ENCODE peak calls at places on chromosomes 11 and 22, in five cellular contexts. One of them, this sample, is unnamed.
A peak's percentile ranks its signal among the peaks of the same experiment; 100 is the strongest.

GRCh38 chr11:42161886-42162285 is 702.4 kb upstream of the LRRC4C start:
- DNase-seq in CD8-positive, alpha-beta T cell: no peak
- DNase-seq in neural progenitor cell: no peak
- DNase-seq in colonic mucosa: no peak
- DNase-seq in transverse colon: no peak
- DNase-seq in this sample: no peak

GRCh38 chr11:95659088-95659487 is 130.5 kb downstream of the FAM76B start:
- DNase-seq in CD8-positive, alpha-beta T cell: no peak
- DNase-seq in neural progenitor cell: no peak
- DNase-seq in colonic mucosa: no peak
- DNase-seq in transverse colon: no peak
- DNase-seq in this sample: no peak

GRCh38 chr11:34534826-34535225 is 21.2 kb upstream of the ELF5 start:
- DNase-seq in CD8-positive, alpha-beta T cell: no peak
- DNase-seq in neural progenitor cell: no peak
- DNase-seq in colonic mucosa: no peak
- DNase-seq in transverse colon: no peak
- DNase-seq in this sample: no peak

GRCh38 chr11:10029386-10030121 is 264.5 kb downstream of the SBF2 start:
- DNase-seq in CD8-positive, alpha-beta T cell: no peak
- DNase-seq in neural progenitor cell: no peak
- DNase-seq in colonic mucosa: no peak
- DNase-seq in transverse colon: no peak
- DNase-seq in this sample: no peak

GRCh38 chr22:45577746-45578523 is 75.3 kb downstream of the FBLN1 start:
- DNase-seq in CD8-positive, alpha-beta T cell: peak; percentile 52
- DNase-seq in neural progenitor cell: peak; percentile 92
- DNase-seq in colonic mucosa: peak; percentile 86
- DNase-seq in transverse colon: peak; percentile 83
- DNase-seq in this sample: peak; percentile 89

GRCh38 chr11:12160231-12160630 is 49.8 kb downstream of the MICAL2 start:
- DNase-seq in CD8-positive, alpha-beta T cell: no peak
- DNase-seq in neural progenitor cell: no peak
- DNase-seq in colonic mucosa: no peak
- DNase-seq in transverse colon: no peak
- DNase-seq in this sample: no peak

GRCh38 chr11:223026-223789 is 12.9 kb downstream of the SIRT3 start:
- DNase-seq in CD8-positive, alpha-beta T cell: no peak
- DNase-seq in neural progenitor cell: no peak
- DNase-seq in colonic mucosa: no peak
- DNase-seq in transverse colon: no peak
- DNase-seq in this sample: no peak

GRCh38 chr11:9596926-9597325 is 23.5 kb downstream of the WEE1 start:
- DNase-seq in CD8-positive, alpha-beta T cell: no peak
- DNase-seq in neural progenitor cell: no peak
- DNase-seq in colonic mucosa: no peak
- DNase-seq in transverse colon: no peak
- DNase-seq in this sample: no peak

GRCh38 chr11:19595840-19596751 is 116.5 kb upstream of the NAV2 start:
- DNase-seq in CD8-positive, alpha-beta T cell: no peak
- DNase-seq in neural progenitor cell: no peak
- DNase-seq in colonic mucosa: peak; percentile 25
- DNase-seq in transverse colon: no peak
- DNase-seq in this sample: no peak

GRCh38 chr11:69121021-69121420 is 34.7 kb upstream of the SMIM38 start:
- DNase-seq in CD8-positive, alpha-beta T cell: no peak
- DNase-seq in neural progenitor cell: no peak
- DNase-seq in colonic mucosa: no peak
- DNase-seq in transverse colon: no peak
- DNase-seq in this sample: peak; percentile 35

GRCh38 chr22:30024231-30024630 is 56.0 kb upstream of the HORMAD2 start:
- DNase-seq in CD8-positive, alpha-beta T cell: no peak
- DNase-seq in neural progenitor cell: peak; percentile 23
- DNase-seq in colonic mucosa: no peak
- DNase-seq in transverse colon: no peak
- DNase-seq in this sample: no peak

GRCh38 chr11:27234961-27235360 is 128.1 kb downstream of the CCDC34 start:
- DNase-seq in CD8-positive, alpha-beta T cell: no peak
- DNase-seq in neural progenitor cell: no peak
- DNase-seq in colonic mucosa: peak; percentile 68
- DNase-seq in transverse colon: peak; percentile 29
- DNase-seq in this sample: no peak

GRCh38 chr11:91081440-91082088 is 858.7 kb upstream of the CHORDC1 start:
- DNase-seq in CD8-positive, alpha-beta T cell: no peak
- DNase-seq in neural progenitor cell: no peak
- DNase-seq in colonic mucosa: no peak
- DNase-seq in transverse colon: no peak
- DNase-seq in this sample: no peak

GRCh38 chr11:77136074-77136473 is 8.0 kb downstream of the MYO7A start:
- DNase-seq in CD8-positive, alpha-beta T cell: no peak
- DNase-seq in neural progenitor cell: no peak
- DNase-seq in colonic mucosa: no peak
- DNase-seq in transverse colon: no peak
- DNase-seq in this sample: no peak

GRCh38 chr11:93216511-93217121 is 18.8 kb upstream of the SLC36A4 start:
- DNase-seq in CD8-positive, alpha-beta T cell: no peak
- DNase-seq in neural progenitor cell: no peak
- DNase-seq in colonic mucosa: peak; percentile 32
- DNase-seq in transverse colon: no peak
- DNase-seq in this sample: no peak

GRCh38 chr11:575324-575995 is 810 bp upstream of the PHRF1 start:
- DNase-seq in CD8-positive, alpha-beta T cell: no peak
- DNase-seq in neural progenitor cell: peak; percentile 96
- DNase-seq in colonic mucosa: peak; percentile 82
- DNase-seq in transverse colon: no peak
- DNase-seq in this sample: peak; percentile 81

GRCh38 chr22:41777749-41778395 is 22.6 kb upstream of the CCDC134 start:
- DNase-seq in CD8-positive, alpha-beta T cell: no peak
- DNase-seq in neural progenitor cell: no peak
- DNase-seq in colonic mucosa: no peak
- DNase-seq in transverse colon: no peak
- DNase-seq in this sample: no peak

GRCh38 chr22:37559901-37560681 is at the start of gene CDC42EP1:
- DNase-seq in CD8-positive, alpha-beta T cell: no peak
- DNase-seq in neural progenitor cell: peak; percentile 74
- DNase-seq in colonic mucosa: peak; percentile 84
- DNase-seq in transverse colon: peak; percentile 75
- DNase-seq in this sample: peak; percentile 73

GRCh38 chr11:114846040-114846791 is 167.9 kb downstream of the NXPE2 start:
- DNase-seq in CD8-positive, alpha-beta T cell: no peak
- DNase-seq in neural progenitor cell: peak; percentile 14
- DNase-seq in colonic mucosa: no peak
- DNase-seq in transverse colon: no peak
- DNase-seq in this sample: no peak

GRCh38 chr11:62064221-62064620 is 59.6 kb upstream of the INCENP start:
- DNase-seq in CD8-positive, alpha-beta T cell: no peak
- DNase-seq in neural progenitor cell: no peak
- DNase-seq in colonic mucosa: no peak
- DNase-seq in transverse colon: no peak
- DNase-seq in this sample: no peak

GRCh38 chr22:36144886-36145541 is 15.5 kb downstream of the APOL3 start:
- DNase-seq in CD8-positive, alpha-beta T cell: no peak
- DNase-seq in neural progenitor cell: peak; percentile 72
- DNase-seq in colonic mucosa: peak; percentile 40
- DNase-seq in transverse colon: peak; percentile 52
- DNase-seq in this sample: peak; percentile 64

GRCh38 chr11:113176971-113177370 is 137.4 kb upstream of the TTC12 start:
- DNase-seq in CD8-positive, alpha-beta T cell: no peak
- DNase-seq in neural progenitor cell: no peak
- DNase-seq in colonic mucosa: no peak
- DNase-seq in transverse colon: no peak
- DNase-seq in this sample: no peak

GRCh38 chr11:85809191-85809590 is 1.8 kb downstream of the SYTL2 start:
- DNase-seq in CD8-positive, alpha-beta T cell: no peak
- DNase-seq in neural progenitor cell: no peak
- DNase-seq in colonic mucosa: no peak
- DNase-seq in transverse colon: no peak
- DNase-seq in this sample: no peak

GRCh38 chr11:33248416-33248957 is 8.7 kb upstream of the HIPK3 start:
- DNase-seq in CD8-positive, alpha-beta T cell: no peak
- DNase-seq in neural progenitor cell: no peak
- DNase-seq in colonic mucosa: peak; percentile 25
- DNase-seq in transverse colon: no peak
- DNase-seq in this sample: no peak

GRCh38 chr22:24434472-24435322 is 7.3 kb downstream of the ADORA2A start:
- DNase-seq in CD8-positive, alpha-beta T cell: peak; percentile 51
- DNase-seq in neural progenitor cell: no peak
- DNase-seq in colonic mucosa: no peak
- DNase-seq in transverse colon: peak; percentile 69
- DNase-seq in this sample: no peak

GRCh38 chr22:30425616-30426394 is at the start of gene MTFP1:
- DNase-seq in CD8-positive, alpha-beta T cell: no peak
- DNase-seq in neural progenitor cell: peak; percentile 91
- DNase-seq in colonic mucosa: peak; percentile 74
- DNase-seq in transverse colon: peak; percentile 72
- DNase-seq in this sample: peak; percentile 66

GRCh38 chr11:27194976-27195375 is 154.4 kb downstream of the BBOX1 start:
- DNase-seq in CD8-positive, alpha-beta T cell: no peak
- DNase-seq in neural progenitor cell: no peak
- DNase-seq in colonic mucosa: no peak
- DNase-seq in transverse colon: no peak
- DNase-seq in this sample: no peak

GRCh38 chr22:32877196-32877595 is 75.7 kb downstream of the TIMP3 start:
- DNase-seq in CD8-positive, alpha-beta T cell: no peak
- DNase-seq in neural progenitor cell: no peak
- DNase-seq in colonic mucosa: no peak
- DNase-seq in transverse colon: no peak
- DNase-seq in this sample: no peak

GRCh38 chr22:18955696-18956095 is 19.6 kb upstream of the PRODH start:
- DNase-seq in CD8-positive, alpha-beta T cell: no peak
- DNase-seq in neural progenitor cell: no peak
- DNase-seq in colonic mucosa: no peak
- DNase-seq in transverse colon: no peak
- DNase-seq in this sample: peak; percentile 20

GRCh38 chr11:83284501-83285051 is 1.6 kb downstream of the CCDC90B start:
- DNase-seq in CD8-positive, alpha-beta T cell: no peak
- DNase-seq in neural progenitor cell: no peak
- DNase-seq in colonic mucosa: no peak
- DNase-seq in transverse colon: no peak
- DNase-seq in this sample: no peak

GRCh38 chr11:70551323-70552166 is 153.2 kb downstream of the CTTN start:
- DNase-seq in CD8-positive, alpha-beta T cell: no peak
- DNase-seq in neural progenitor cell: peak; percentile 33
- DNase-seq in colonic mucosa: no peak
- DNase-seq in transverse colon: no peak
- DNase-seq in this sample: no peak

GRCh38 chr11:72618801-72619200 is 55.4 kb downstream of the PDE2A start:
- DNase-seq in CD8-positive, alpha-beta T cell: no peak
- DNase-seq in neural progenitor cell: no peak
- DNase-seq in colonic mucosa: no peak
- DNase-seq in transverse colon: no peak
- DNase-seq in this sample: no peak

GRCh38 chr11:78138694-78139421 is 568 bp downstream of the ALG8 start:
- DNase-seq in CD8-positive, alpha-beta T cell: no peak
- DNase-seq in neural progenitor cell: peak; percentile 12
- DNase-seq in colonic mucosa: peak; percentile 50
- DNase-seq in transverse colon: peak; percentile 34
- DNase-seq in this sample: no peak

GRCh38 chr22:49021926-49022815 is 805.5 kb downstream of the BRD1 start:
- DNase-seq in CD8-positive, alpha-beta T cell: no peak
- DNase-seq in neural progenitor cell: no peak
- DNase-seq in colonic mucosa: no peak
- DNase-seq in transverse colon: no peak
- DNase-seq in this sample: peak; percentile 35
- TF ChIP-seq CTCF in CD8-positive, alpha-beta T cell: no peak
- TF ChIP-seq CTCF in neural progenitor cell: no peak
- TF ChIP-seq CTCF in colonic mucosa: no peak
- TF ChIP-seq CTCF in transverse colon: no peak
- TF ChIP-seq CTCF in this sample: no peak

GRCh38 chr22:20853236-20853660 is 5.4 kb downstream of the PI4KA start:
- DNase-seq in CD8-positive, alpha-beta T cell: no peak
- DNase-seq in neural progenitor cell: no peak
- DNase-seq in colonic mucosa: no peak
- DNase-seq in transverse colon: no peak
- DNase-seq in this sample: no peak

GRCh38 chr22:20857838-20858614 is 585 bp downstream of the PI4KA start:
- DNase-seq in CD8-positive, alpha-beta T cell: peak; percentile 51
- DNase-seq in neural progenitor cell: peak; percentile 95
- DNase-seq in colonic mucosa: peak; percentile 81
- DNase-seq in transverse colon: peak; percentile 85
- DNase-seq in this sample: peak; percentile 90

GRCh38 chr22:20858615-20859416 is at the start of the genes PI4KA and SNAP29:
- DNase-seq in CD8-positive, alpha-beta T cell: peak; percentile 94
- DNase-seq in neural progenitor cell: peak; percentile 99
- DNase-seq in colonic mucosa: peak; percentile 99
- DNase-seq in transverse colon: peak; percentile 99
- DNase-seq in this sample: peak; percentile 100

GRCh38 chr22:20859615-20860014 is 808 bp downstream of the SNAP29 start:
- DNase-seq in CD8-positive, alpha-beta T cell: no peak
- DNase-seq in neural progenitor cell: no peak
- DNase-seq in colonic mucosa: no peak
- DNase-seq in transverse colon: no peak
- DNase-seq in this sample: no peak

DNA sequence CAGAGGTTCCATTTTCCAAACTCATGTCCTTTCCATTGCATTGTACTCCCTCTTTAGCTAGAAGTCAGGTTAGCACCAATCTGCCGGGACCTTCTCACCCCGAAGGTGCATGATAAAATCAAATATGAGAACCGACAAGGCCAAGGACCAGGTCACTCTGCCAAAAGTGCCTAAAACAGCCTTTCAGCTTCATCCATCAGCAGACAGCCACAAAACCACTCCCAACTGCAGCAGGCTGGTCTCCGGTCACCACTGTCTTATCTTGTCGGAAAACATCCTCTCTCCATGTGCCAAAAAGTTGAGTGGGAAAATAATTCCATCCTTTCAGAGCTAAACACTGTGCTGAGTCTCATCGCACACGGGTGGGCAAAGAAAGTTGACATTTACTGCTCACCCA is 1.4 kb downstream of the PI4KA start:
- DNase-seq in CD8-positive, alpha-beta T cell: no peak
- DNase-seq in neural progenitor cell: no peak
- DNase-seq in colonic mucosa: no peak
- DNase-seq in transverse colon: no peak
- DNase-seq in this sample: no peak
- H3K4me1 ChIP-seq in CD8-positive, alpha-beta T cell: peaks cover 37% of the 10 kb centered on the region
- H3K4me1 ChIP-seq in neural progenitor cell: peaks cover 14% of the 10 kb centered on the region
- H3K4me1 ChIP-seq in colonic mucosa: peaks cover 9% of the 10 kb centered on the region
- H3K4me1 ChIP-seq in transverse colon: peaks cover 35% of the 10 kb centered on the region
- H3K4me1 ChIP-seq in this sample: peaks cover 48% of the 10 kb centered on the region

DNA sequence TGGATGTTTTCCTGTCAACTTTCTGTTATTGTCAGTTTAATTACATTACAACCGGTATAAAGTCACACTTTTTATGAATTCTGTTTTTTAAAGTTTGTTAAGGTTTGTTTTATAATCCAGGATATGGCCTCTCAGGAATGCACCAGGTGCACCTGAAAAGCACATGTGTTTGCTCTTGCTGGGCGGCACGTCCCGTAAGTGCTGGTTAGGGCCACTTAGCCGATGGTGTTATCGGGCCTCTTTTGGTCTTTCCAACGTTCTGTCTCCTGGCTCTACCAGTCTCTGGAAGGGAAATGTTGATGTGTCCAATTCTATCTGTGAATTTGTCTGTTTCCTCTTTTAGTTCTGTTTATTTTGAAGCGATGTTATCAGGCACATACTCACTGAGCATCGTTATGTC is 695.7 kb downstream of the BRD1 start:
- DNase-seq in CD8-positive, alpha-beta T cell: no peak
- DNase-seq in neural progenitor cell: no peak
- DNase-seq in colonic mucosa: no peak
- DNase-seq in transverse colon: no peak
- DNase-seq in this sample: no peak
- H3K36me3 ChIP-seq in CD8-positive, alpha-beta T cell: no peaks in the 10 kb centered on the region
- H3K36me3 ChIP-seq in neural progenitor cell: no peaks in the 10 kb centered on the region
- H3K36me3 ChIP-seq in colonic mucosa: no peaks in the 10 kb centered on the region
- H3K36me3 ChIP-seq in transverse colon: no peaks in the 10 kb centered on the region
- H3K36me3 ChIP-seq in this sample: no peaks in the 10 kb centered on the region

GRCh38 chr11:118522571-118523072 is 4.7 kb upstream of the TTC36 start:
- DNase-seq in CD8-positive, alpha-beta T cell: no peak
- DNase-seq in neural progenitor cell: peak; percentile 55
- DNase-seq in colonic mucosa: no peak
- DNase-seq in transverse colon: no peak
- DNase-seq in this sample: no peak
- TF ChIP-seq CTCF in CD8-positive, alpha-beta T cell: no peak
- TF ChIP-seq CTCF in neural progenitor cell: peak; percentile 49
- TF ChIP-seq CTCF in colonic mucosa: no peak
- TF ChIP-seq CTCF in transverse colon: no peak
- TF ChIP-seq CTCF in this sample: peak; percentile 24

This sample was measured in lower lobe of right lung.